ENCODE peak calls at places on chromosomes 4 and X, in six cellular contexts. G, E, F, U, J and H are unnamed samples.

GRCh38 chrX:133947022-133947421 is 38.4 kb downstream of the GPC3 start:
- DNase-seq in E (no peak), G (no peak), J (no peak), F (no peak), U (no peak), H (no peak)

GRCh38 chr4:161522031-161522430 is 641.8 kb downstream of the FSTL5 start:
- DNase-seq in F (no peak), E (no peak), G (no peak), U (no peak), J (no peak), H (no peak)

GRCh38 chr4:33737721-33738120 is 2506.6 kb downstream of the ARAP2 start:
- DNase-seq in E (no peak), F (no peak), G (no peak), U (no peak), J (no peak), H (no peak)

GRCh38 chr4:127574643-127575042 is 58.1 kb upstream of the INTU start:
- DNase-seq in J (no peak), F (no peak), G (no peak), U (no peak), E (no peak), H (no peak)

GRCh38 chr4:159103406-159104131 is 690 bp downstream of the RAPGEF2 start:
- DNase-seq in G (peak), F (peak), J (no peak), E (peak), U (peak), H (peak)

GRCh38 chrX:96685205-96686099 is 810 bp downstream of the DIAPH2 start:
- DNase-seq in U (peak), J (no peak), G (peak), E (no peak), F (peak), H (peak)

GRCh38 chr4:158299459-158300007 is 89.2 kb downstream of the TMEM144 start:
- DNase-seq in U (no peak), F (no peak), G (no peak), J (no peak), E (no peak), H (no peak)

GRCh38 chrX:111460612-111461011 is 48.6 kb upstream of the DCX start:
- DNase-seq in G (no peak), E (no peak), F (no peak), U (no peak), J (no peak), H (no peak)

DNA sequence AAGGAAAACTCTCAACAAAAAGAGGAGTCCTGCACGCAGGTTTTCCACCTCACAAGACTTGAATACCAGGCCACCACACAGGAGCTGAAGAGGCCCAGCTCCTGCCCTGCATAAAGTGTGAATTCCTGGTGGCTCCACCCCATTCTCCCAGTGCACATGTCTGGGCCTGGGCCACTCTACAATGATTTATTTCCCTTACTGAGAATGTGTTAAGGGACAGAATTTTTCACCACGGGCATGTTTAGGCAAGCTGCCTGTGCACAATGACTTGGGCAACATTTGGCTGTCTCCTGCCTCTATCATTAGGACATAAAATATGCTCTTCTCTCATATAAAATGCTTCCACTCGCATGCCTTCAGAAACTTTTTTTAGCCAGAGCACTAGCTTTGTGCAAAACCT is 197.1 kb downstream of the SLC7A11 start:
- DNase-seq in G (no peak), U (no peak), F (no peak), E (no peak), J (no peak), H (no peak)
- TF ChIP-seq CTCF in G (no peak), U (no peak), F (no peak), E (no peak), J (no peak), H (no peak)

GRCh38 chrX:119189586-119189985 is 46.5 kb upstream of the PGRMC1 start:
- DNase-seq in J (no peak), U (no peak), F (no peak), E (no peak), G (peak), H (no peak)

GRCh38 chrX:119189115-119189514 is 47.0 kb upstream of the PGRMC1 start:
- DNase-seq in U (no peak), E (no peak), J (no peak), F (no peak), G (no peak), H (no peak)

GRCh38 chrX:119190736-119191282 is 45.3 kb upstream of the PGRMC1 start:
- DNase-seq in J (no peak), G (no peak), U (no peak), F (peak), E (no peak), H (no peak)

GRCh38 chrX:119190251-119190651 is 45.8 kb upstream of the PGRMC1 start:
- DNase-seq in U (no peak), J (no peak), F (no peak), E (no peak), G (peak), H (no peak)

DNA sequence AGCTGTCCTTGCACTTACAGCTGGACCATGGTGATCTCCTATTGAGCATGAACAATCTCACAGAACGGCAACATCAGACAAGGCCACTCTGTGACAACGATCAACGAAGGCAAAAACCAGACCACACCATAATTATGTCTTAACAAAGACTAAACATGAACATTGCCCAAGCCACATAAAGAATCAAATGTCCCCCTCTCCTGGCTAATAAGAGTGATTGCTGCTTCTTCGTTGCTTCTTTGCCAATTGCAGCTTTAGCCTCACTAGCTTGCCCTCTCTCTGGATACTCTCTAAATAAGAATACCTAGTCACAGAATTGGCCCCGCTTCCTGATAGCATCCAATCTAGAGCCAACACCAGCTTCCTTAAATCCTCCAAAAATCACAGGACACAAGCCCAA is 41.5 kb upstream of the PGRMC1 start:
- DNase-seq in F (no peak), E (no peak), U (no peak), J (no peak), G (no peak), H (no peak)
- TF ChIP-seq CTCF in F (no peak), E (no peak), U (no peak), J (peak), G (peak), H (no peak)

GRCh38 chr4:6763330-6763851 is 19.1 kb upstream of the KIAA0232 start:
- DNase-seq in G (no peak), J (no peak), F (no peak), U (no peak), E (no peak), H (peak)
- TF ChIP-seq CTCF in G (no peak), J (no peak), F (peak), U (no peak), E (no peak), H (no peak)

GRCh38 chr4:41460641-41461040 is 77.3 kb upstream of the LIMCH1 start:
- DNase-seq in U (no peak), E (no peak), F (no peak), J (no peak), G (no peak), H (no peak)
- TF ChIP-seq CTCF in U (no peak), E (no peak), F (no peak), J (no peak), G (no peak), H (no peak)

DNA sequence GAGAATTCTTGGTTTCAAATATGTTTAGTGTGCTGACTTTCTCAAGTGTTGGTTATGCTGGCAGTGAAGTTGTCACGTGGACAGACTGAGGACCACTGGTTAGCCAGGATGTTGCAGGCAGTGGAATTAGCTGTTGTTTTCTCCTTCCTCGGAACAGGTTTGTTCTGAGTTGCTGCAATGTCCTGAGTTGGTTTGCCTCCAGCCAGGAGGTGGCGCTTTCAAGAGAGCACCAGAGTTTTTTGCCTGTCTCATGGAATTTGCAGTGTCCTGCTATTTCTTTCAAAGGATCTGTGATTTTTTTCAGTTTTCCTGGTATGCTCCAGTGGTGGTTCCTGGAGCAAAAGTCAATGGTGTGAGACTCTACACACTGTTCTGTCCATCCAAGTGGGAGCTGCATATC is 158.1 kb upstream of the CXorf66 start:
- DNase-seq in E (no peak), U (no peak), J (no peak), G (no peak), F (no peak), H (no peak)
- TF ChIP-seq CTCF in E (no peak), U (no peak), J (no peak), G (no peak), F (peak), H (no peak)

GRCh38 chr4:162865102-162865501 is 301.6 kb downstream of the NAF1 start:
- DNase-seq in J (no peak), G (no peak), U (no peak), E (no peak), F (no peak), H (no peak)
- TF ChIP-seq CTCF in J (no peak), G (no peak), U (no peak), E (no peak), F (no peak), H (no peak)

DNA sequence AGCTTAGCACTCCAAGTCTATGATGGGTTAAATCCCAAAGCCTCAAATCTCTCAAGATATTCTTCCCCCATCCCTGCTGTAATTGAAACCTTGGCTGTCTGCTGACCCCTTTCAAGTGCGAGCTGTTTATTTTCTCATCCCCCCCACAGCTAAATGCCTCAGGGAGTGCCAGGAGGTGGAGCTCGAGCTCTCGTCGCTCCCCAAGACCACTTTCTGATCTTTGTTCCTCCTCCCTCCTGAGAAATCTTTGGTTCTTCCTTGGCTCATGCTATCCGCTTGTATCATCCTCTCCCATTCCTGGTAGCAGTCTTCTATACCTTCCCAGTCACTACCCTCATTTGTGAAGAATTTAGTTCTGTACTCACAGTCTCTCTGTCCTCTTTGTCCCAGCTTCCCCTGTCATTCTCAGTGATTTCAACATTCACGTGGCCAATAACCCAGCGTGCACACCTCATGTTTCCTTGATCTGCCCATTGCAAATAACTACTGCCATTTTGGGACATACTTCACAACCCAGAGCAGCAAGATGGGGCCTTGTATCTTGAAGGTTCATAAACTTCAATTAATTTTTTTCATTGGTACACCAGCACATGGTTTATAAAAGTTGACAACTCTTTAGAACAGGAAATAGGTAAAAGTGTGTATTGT is 9.2 kb upstream of the SLC25A43 start:
- DNase-seq in F (no peak), E (no peak), J (no peak), G (no peak), U (no peak), H (no peak)
- TF ChIP-seq CTCF in F (no peak), E (no peak), J (no peak), G (no peak), U (no peak), H (no peak)

DNA sequence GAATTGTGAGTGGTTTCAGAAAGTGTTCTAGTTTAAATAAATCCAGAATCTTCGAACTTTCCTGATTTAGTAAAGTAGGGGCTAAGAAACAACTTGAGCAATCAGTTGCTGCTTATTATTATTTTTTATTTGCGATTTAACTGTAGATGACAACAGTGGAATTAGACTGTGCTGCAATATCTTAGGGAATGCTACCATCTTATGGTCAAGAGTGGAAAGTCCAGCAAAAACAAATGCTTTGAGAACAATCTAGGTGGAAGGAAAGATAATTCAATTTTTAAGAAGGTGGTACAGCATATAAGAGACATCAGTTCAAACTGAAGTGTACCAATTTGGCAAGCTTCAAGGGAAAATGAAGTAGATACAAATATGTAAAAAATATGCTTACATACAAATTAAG is 73.3 kb downstream of the CYLC1 start:
- DNase-seq in J (no peak), E (no peak), U (no peak), G (no peak), F (no peak), H (no peak)
- TF ChIP-seq CTCF in J (no peak), E (no peak), U (no peak), G (no peak), F (no peak), H (no peak)

GRCh38 chrX:9147086-9147485 is 113.2 kb upstream of the FAM9B start:
- DNase-seq in J (no peak), F (no peak), E (no peak), G (no peak), U (no peak), H (no peak)

GRCh38 chrX:9146657-9147056 is 112.7 kb upstream of the FAM9B start:
- DNase-seq in U (no peak), J (no peak), G (no peak), F (no peak), E (no peak), H (no peak)

GRCh38 chrX:9147631-9148189 is 113.8 kb upstream of the FAM9B start:
- DNase-seq in J (no peak), E (no peak), G (no peak), U (no peak), F (no peak), H (no peak)

GRCh38 chrX:9149831-9150230 is 115.9 kb upstream of the FAM9B start:
- DNase-seq in J (no peak), G (no peak), E (no peak), F (peak), U (no peak), H (no peak)

GRCh38 chrX:9148626-9149385 is 114.9 kb upstream of the FAM9B start:
- DNase-seq in U (no peak), F (peak), G (no peak), J (no peak), E (no peak), H (no peak)
- TF ChIP-seq CTCF in U (no peak), F (no peak), G (no peak), J (no peak), E (no peak), H (no peak)